ENCODE peak calls at places on chromosomes 6 and 20, in five cellular contexts. M is fibroblast of lung, N is neural crest cell, A is GM13977, O is EL. Z is an unnamed sample.

GRCh38 chr6:38164671-38165108 is 345.2 kb downstream of the ZFAND3 start:
- DNase-seq in O (no peak), M (no peak), A (no peak), N (no peak), Z (no peak)

GRCh38 chr6:41767112-41767946 is 12.4 kb downstream of the FRS3 start:
- DNase-seq in M (peak; percentile 76), O (peak; percentile 96), A (no peak), N (peak; percentile 16), Z (peak; percentile 97)

GRCh38 chr6:28597217-28597835 is 71.6 kb downstream of the GPX5 start:
- DNase-seq in A (no peak), O (peak; percentile 76), N (peak; percentile 40), M (peak; percentile 54), Z (peak; percentile 41)

GRCh38 chr20:62234346-62234745 is 4.0 kb upstream of the OSBPL2 start:
- DNase-seq in M (no peak), O (no peak), N (no peak), A (no peak), Z (no peak)

GRCh38 chr6:10837997-10838793 is at the start of gene MAK:
- DNase-seq in M (peak; percentile 67), N (peak; percentile 86), A (peak; percentile 96), O (peak; percentile 83), Z (peak; percentile 97)

GRCh38 chr6:17632929-17633328 is 32.8 kb downstream of the FAM8A1 start:
- DNase-seq in M (no peak), O (no peak), A (no peak), N (no peak), Z (no peak)

GRCh38 chr6:75144396-75144795 is 61.5 kb downstream of the COL12A1 start:
- DNase-seq in M (no peak), O (no peak), N (no peak), A (no peak), Z (no peak)

GRCh38 chr6:41373919-41374617 is 38.7 kb downstream of the NCR2 start:
- DNase-seq in O (peak; percentile 11), A (no peak), M (peak; percentile 15), N (no peak), Z (no peak)

GRCh38 chr6:150492941-150493340 is 106.7 kb upstream of the PLEKHG1 start:
- DNase-seq in N (no peak), M (peak; percentile 84), A (no peak), O (no peak), Z (no peak)

GRCh38 chr6:146892283-146892612 is 293.5 kb downstream of the ADGB start:
- DNase-seq in A (no peak), N (no peak), M (no peak), O (no peak), Z (no peak)

GRCh38 chr20:14865169-14865568 is 527.8 kb upstream of the FLRT3 start:
- DNase-seq in O (no peak), A (no peak), M (peak; percentile 14), N (no peak), Z (no peak)

GRCh38 chr6:4906942-4907300 is 96.9 kb downstream of the RPP40 start:
- DNase-seq in A (no peak), N (no peak), O (no peak), M (no peak), Z (no peak)

GRCh38 chr6:158797331-158798202 is 21.6 kb downstream of the EZR start:
- DNase-seq in N (no peak), A (no peak), M (peak; percentile 85), O (peak; percentile 38), Z (peak; percentile 68)

GRCh38 chr6:36769676-36770499 is 69.4 kb downstream of the CPNE5 start:
- DNase-seq in M (peak; percentile 59), A (no peak), N (no peak), O (peak; percentile 90), Z (no peak)

GRCh38 chr6:69542494-69542893 is 254.3 kb downstream of the LMBRD1 start:
- DNase-seq in A (no peak), O (no peak), N (no peak), M (no peak), Z (no peak)

GRCh38 chr6:143205983-143206382 is 145.3 kb downstream of the AIG1 start:
- DNase-seq in O (no peak), M (peak; percentile 67), A (no peak), N (no peak), Z (no peak)

GRCh38 chr20:15827628-15828027 is 745.6 kb downstream of the KIF16B start:
- DNase-seq in M (no peak), O (no peak), A (no peak), N (no peak), Z (no peak)

GRCh38 chr6:487956-488355 is 96.4 kb downstream of the IRF4 start:
- DNase-seq in M (no peak), N (no peak), A (no peak), O (no peak), Z (no peak)

GRCh38 chr6:52675372-52675771 is 4.5 kb downstream of the TMEM14A start:
- DNase-seq in A (no peak), N (no peak), O (no peak), M (no peak), Z (no peak)

GRCh38 chr6:99276747-99277146 is 72.7 kb downstream of the FAXC start:
- DNase-seq in N (no peak), M (peak; percentile 30), O (peak; percentile 55), A (no peak), Z (no peak)

GRCh38 chr6:52263709-52264320 is 19.5 kb upstream of the IL17F start:
- DNase-seq in O (peak; percentile 67), M (peak; percentile 33), A (peak; percentile 67), N (peak; percentile 67), Z (peak; percentile 82)

GRCh38 chr6:82040405-82041221 is 206.9 kb downstream of the IBTK start:
- DNase-seq in M (peak; percentile 48), N (peak; percentile 43), A (no peak), O (peak; percentile 73), Z (peak; percentile 78)

GRCh38 chr6:88380083-88380482 is 213.9 kb upstream of the CNR1 start:
- DNase-seq in A (no peak), O (peak; percentile 90), M (peak; percentile 86), N (no peak), Z (no peak)

GRCh38 chr20:1322511-1323245 is 6.3 kb downstream of the SDCBP2 start:
- DNase-seq in N (no peak), O (peak; percentile 94), M (peak; percentile 96), A (no peak), Z (no peak)

GRCh38 chr6:16316741-16317251 is 78.4 kb downstream of the GMPR start:
- DNase-seq in A (peak; percentile 53), N (no peak), M (peak; percentile 88), O (peak; percentile 77), Z (no peak)

GRCh38 chr6:104606361-104606760 is 253.4 kb downstream of the HACE1 start:
- DNase-seq in O (no peak), N (no peak), A (no peak), M (no peak), Z (no peak)

GRCh38 chr20:43238833-43239232 is 49.1 kb upstream of the PTPRT start:
- DNase-seq in M (no peak), O (no peak), N (no peak), A (peak; percentile 20), Z (no peak)

GRCh38 chr6:3405679-3406078 is 51.2 kb downstream of the SLC22A23 start:
- DNase-seq in A (no peak), O (no peak), M (peak; percentile 70), N (no peak), Z (no peak)

GRCh38 chr6:33417127-33417902 is 592 bp downstream of the CUTA start:
- DNase-seq in O (peak; percentile 98), M (peak; percentile 89), N (no peak), A (no peak), Z (no peak)

GRCh38 chr6:118333772-118334171 is 214.3 kb upstream of the PLN start:
- DNase-seq in A (no peak), M (no peak), O (no peak), N (no peak), Z (no peak)

GRCh38 chr20:21510414-21510971 is 3.4 kb downstream of the NKX2-2 start:
- DNase-seq in N (no peak), A (peak; percentile 64), O (peak; percentile 38), M (peak; percentile 32), Z (no peak)

GRCh38 chr6:26123675-26124549 is 36.7 kb downstream of the HFE start:
- DNase-seq in O (peak; percentile 98), N (peak; percentile 65), A (peak; percentile 91), M (peak; percentile 100), Z (peak; percentile 99)

GRCh38 chr6:47180633-47181032 is 129.1 kb downstream of the TNFRSF21 start:
- DNase-seq in M (peak; percentile 25), O (peak; percentile 83), A (no peak), N (no peak), Z (peak; percentile 48)

GRCh38 chr20:64246616-64247311 is 8.8 kb upstream of the PCMTD2 start:
- DNase-seq in O (no peak), M (no peak), N (no peak), A (no peak), Z (no peak)

GRCh38 chr20:63011798-63012197 is 5.0 kb upstream of the BHLHE23 start:
- DNase-seq in A (no peak), M (no peak), O (no peak), N (no peak), Z (no peak)

GRCh38 chr20:5056801-5057599 is 55.7 kb upstream of the SLC23A2 start:
- DNase-seq in N (peak; percentile 57), M (peak; percentile 15), A (peak; percentile 72), O (peak; percentile 54), Z (peak; percentile 96)

GRCh38 chr6:19943042-19943441 is 105.9 kb downstream of the ID4 start:
- DNase-seq in A (no peak), N (no peak), M (no peak), O (no peak), Z (no peak)

GRCh38 chr6:134519456-134519855 is 201.5 kb upstream of the SGK1 start:
- DNase-seq in M (no peak), A (no peak), N (no peak), O (no peak), Z (no peak)

GRCh38 chr6:51644426-51644825 is 443.0 kb downstream of the PKHD1 start:
- DNase-seq in M (peak; percentile 1), O (no peak), A (no peak), N (no peak), Z (peak; percentile 9)